ENCODE peak calls at places on chromosomes 6 and 20, in nine cellular contexts. One of them, this sample, is unnamed.

GRCh38 chr6:52523363-52524207 is 53.3 kb downstream of the TRAM2 start:
- DNase-seq in HS-5: no peak
- DNase-seq in C1 segment of cervical spinal cord: no peak
- DNase-seq in A172: no peak
- DNase-seq in H7: no peak
- DNase-seq in GM12864: no peak
- DNase-seq in SK-N-SH: no peak
- DNase-seq in retina: no peak
- DNase-seq in psoas muscle: no peak
- DNase-seq in this sample: no peak

GRCh38 chr6:35213161-35213823 is 464 bp upstream of the SCUBE3 start:
- DNase-seq in HS-5: no peak
- DNase-seq in retina: peak; percentile 93
- DNase-seq in psoas muscle: no peak
- DNase-seq in A172: no peak
- DNase-seq in H7: peak; percentile 98
- DNase-seq in SK-N-SH: peak; percentile 73
- DNase-seq in C1 segment of cervical spinal cord: no peak
- DNase-seq in GM12864: no peak
- DNase-seq in this sample: no peak

GRCh38 chr6:143127941-143128340 is 67.3 kb downstream of the AIG1 start:
- DNase-seq in retina: no peak
- DNase-seq in HS-5: no peak
- DNase-seq in GM12864: no peak
- DNase-seq in SK-N-SH: no peak
- DNase-seq in H7: no peak
- DNase-seq in C1 segment of cervical spinal cord: no peak
- DNase-seq in psoas muscle: no peak
- DNase-seq in A172: no peak
- DNase-seq in this sample: no peak

GRCh38 chr6:89148016-89148750 is 2.3 kb downstream of the PM20D2 start:
- DNase-seq in H7: no peak
- DNase-seq in retina: no peak
- DNase-seq in HS-5: no peak
- DNase-seq in A172: no peak
- DNase-seq in C1 segment of cervical spinal cord: no peak
- DNase-seq in psoas muscle: no peak
- DNase-seq in SK-N-SH: no peak
- DNase-seq in GM12864: no peak
- DNase-seq in this sample: no peak

GRCh38 chr6:100343678-100344077 is 121.0 kb downstream of the SIM1 start:
- DNase-seq in retina: no peak
- DNase-seq in SK-N-SH: no peak
- DNase-seq in HS-5: no peak
- DNase-seq in psoas muscle: no peak
- DNase-seq in A172: peak; percentile 79
- DNase-seq in C1 segment of cervical spinal cord: no peak
- DNase-seq in H7: no peak
- DNase-seq in GM12864: no peak
- DNase-seq in this sample: no peak

GRCh38 chr6:170345662-170346061 is 39.1 kb downstream of the FAM120B start:
- DNase-seq in C1 segment of cervical spinal cord: no peak
- DNase-seq in A172: no peak
- DNase-seq in H7: no peak
- DNase-seq in GM12864: no peak
- DNase-seq in psoas muscle: no peak
- DNase-seq in SK-N-SH: no peak
- DNase-seq in retina: no peak
- DNase-seq in HS-5: no peak
- DNase-seq in this sample: no peak

GRCh38 chr20:45515147-45515913 is at the start of gene SPINT3:
- DNase-seq in C1 segment of cervical spinal cord: no peak
- DNase-seq in psoas muscle: no peak
- DNase-seq in H7: no peak
- DNase-seq in A172: no peak
- DNase-seq in GM12864: no peak
- DNase-seq in SK-N-SH: no peak
- DNase-seq in retina: no peak
- DNase-seq in HS-5: no peak
- DNase-seq in this sample: no peak

GRCh38 chr20:33992145-33992922 is 1.4 kb upstream of the RALY start:
- DNase-seq in psoas muscle: no peak
- DNase-seq in SK-N-SH: no peak
- DNase-seq in HS-5: no peak
- DNase-seq in retina: no peak
- DNase-seq in A172: no peak
- DNase-seq in GM12864: no peak
- DNase-seq in C1 segment of cervical spinal cord: no peak
- DNase-seq in H7: no peak
- DNase-seq in this sample: no peak

GRCh38 chr6:24283043-24283985 is 74.5 kb downstream of the DCDC2 start:
- DNase-seq in retina: peak; percentile 92
- DNase-seq in SK-N-SH: peak; percentile 78
- DNase-seq in H7: peak; percentile 66
- DNase-seq in psoas muscle: peak; percentile 46
- DNase-seq in HS-5: peak; percentile 77
- DNase-seq in A172: peak; percentile 84
- DNase-seq in GM12864: peak; percentile 21
- DNase-seq in C1 segment of cervical spinal cord: no peak
- DNase-seq in this sample: peak; percentile 66

GRCh38 chr6:111731404-111732195 is 125.9 kb upstream of the TRAF3IP2 start:
- DNase-seq in GM12864: no peak
- DNase-seq in retina: no peak
- DNase-seq in SK-N-SH: no peak
- DNase-seq in C1 segment of cervical spinal cord: no peak
- DNase-seq in HS-5: no peak
- DNase-seq in H7: peak; percentile 33
- DNase-seq in A172: no peak
- DNase-seq in psoas muscle: no peak
- DNase-seq in this sample: no peak

GRCh38 chr6:135537782-135538301 is 40.3 kb upstream of the AHI1 start:
- DNase-seq in HS-5: peak; percentile 81
- DNase-seq in retina: no peak
- DNase-seq in A172: peak; percentile 43
- DNase-seq in SK-N-SH: no peak
- DNase-seq in H7: peak; percentile 4
- DNase-seq in GM12864: no peak
- DNase-seq in C1 segment of cervical spinal cord: no peak
- DNase-seq in psoas muscle: no peak
- DNase-seq in this sample: no peak

GRCh38 chr20:48406462-48407235 is 421.1 kb downstream of the PREX1 start:
- DNase-seq in psoas muscle: no peak
- DNase-seq in GM12864: no peak
- DNase-seq in HS-5: no peak
- DNase-seq in A172: peak; percentile 7
- DNase-seq in SK-N-SH: no peak
- DNase-seq in C1 segment of cervical spinal cord: no peak
- DNase-seq in retina: peak; percentile 73
- DNase-seq in H7: no peak
- DNase-seq in this sample: no peak

GRCh38 chr6:27672113-27672799 is 199.4 kb upstream of the ZNF184 start:
- DNase-seq in HS-5: peak; percentile 81
- DNase-seq in C1 segment of cervical spinal cord: peak; percentile 45
- DNase-seq in SK-N-SH: no peak
- DNase-seq in GM12864: peak; percentile 75
- DNase-seq in psoas muscle: no peak
- DNase-seq in A172: peak; percentile 72
- DNase-seq in retina: peak; percentile 64
- DNase-seq in H7: no peak
- DNase-seq in this sample: no peak

GRCh38 chr6:51778666-51779065 is 308.7 kb downstream of the PKHD1 start:
- DNase-seq in C1 segment of cervical spinal cord: no peak
- DNase-seq in retina: no peak
- DNase-seq in HS-5: no peak
- DNase-seq in psoas muscle: no peak
- DNase-seq in GM12864: no peak
- DNase-seq in H7: no peak
- DNase-seq in A172: no peak
- DNase-seq in SK-N-SH: no peak
- DNase-seq in this sample: no peak

GRCh38 chr6:14682821-14683220 is 563.0 kb upstream of the JARID2 start:
- DNase-seq in H7: no peak
- DNase-seq in C1 segment of cervical spinal cord: no peak
- DNase-seq in psoas muscle: no peak
- DNase-seq in A172: peak; percentile 57
- DNase-seq in retina: no peak
- DNase-seq in HS-5: no peak
- DNase-seq in GM12864: no peak
- DNase-seq in SK-N-SH: no peak
- DNase-seq in this sample: no peak

GRCh38 chr6:81215092-81215432 is 537.4 kb downstream of the TENT5A start:
- DNase-seq in GM12864: no peak
- DNase-seq in psoas muscle: no peak
- DNase-seq in C1 segment of cervical spinal cord: no peak
- DNase-seq in SK-N-SH: no peak
- DNase-seq in A172: no peak
- DNase-seq in HS-5: no peak
- DNase-seq in retina: no peak
- DNase-seq in H7: no peak
- DNase-seq in this sample: no peak

GRCh38 chr6:135146160-135146920 is 34.8 kb upstream of the MYB start:
- DNase-seq in HS-5: no peak
- DNase-seq in retina: no peak
- DNase-seq in GM12864: no peak
- DNase-seq in A172: peak; percentile 8
- DNase-seq in C1 segment of cervical spinal cord: no peak
- DNase-seq in SK-N-SH: no peak
- DNase-seq in H7: no peak
- DNase-seq in psoas muscle: no peak
- DNase-seq in this sample: no peak

GRCh38 chr6:124977067-124977908 is 15.1 kb downstream of the RNF217 start:
- DNase-seq in SK-N-SH: no peak
- DNase-seq in GM12864: no peak
- DNase-seq in retina: no peak
- DNase-seq in A172: no peak
- DNase-seq in H7: no peak
- DNase-seq in C1 segment of cervical spinal cord: no peak
- DNase-seq in psoas muscle: no peak
- DNase-seq in HS-5: no peak
- DNase-seq in this sample: no peak

GRCh38 chr20:47256665-47257236 is 99.7 kb downstream of the ZMYND8 start:
- DNase-seq in retina: no peak
- DNase-seq in A172: no peak
- DNase-seq in SK-N-SH: no peak
- DNase-seq in HS-5: no peak
- DNase-seq in psoas muscle: no peak
- DNase-seq in GM12864: no peak
- DNase-seq in H7: no peak
- DNase-seq in C1 segment of cervical spinal cord: no peak
- DNase-seq in this sample: no peak

GRCh38 chr6:119147101-119148053 is 68.9 kb upstream of the FAM184A start:
- DNase-seq in retina: no peak
- DNase-seq in H7: no peak
- DNase-seq in GM12864: peak; percentile 84
- DNase-seq in HS-5: peak; percentile 97
- DNase-seq in A172: peak; percentile 96
- DNase-seq in SK-N-SH: no peak
- DNase-seq in C1 segment of cervical spinal cord: no peak
- DNase-seq in psoas muscle: peak; percentile 60
- DNase-seq in this sample: no peak

GRCh38 chr20:16412896-16413295 is 160.4 kb downstream of the KIF16B start:
- DNase-seq in A172: no peak
- DNase-seq in SK-N-SH: no peak
- DNase-seq in H7: no peak
- DNase-seq in psoas muscle: no peak
- DNase-seq in GM12864: no peak
- DNase-seq in HS-5: no peak
- DNase-seq in C1 segment of cervical spinal cord: no peak
- DNase-seq in retina: no peak
- DNase-seq in this sample: no peak

GRCh38 chr6:55528624-55529023 is 50.4 kb downstream of the HMGCLL1 start:
- DNase-seq in HS-5: peak; percentile 11
- DNase-seq in psoas muscle: no peak
- DNase-seq in GM12864: peak; percentile 18
- DNase-seq in H7: peak; percentile 4
- DNase-seq in C1 segment of cervical spinal cord: no peak
- DNase-seq in A172: peak; percentile 35
- DNase-seq in retina: no peak
- DNase-seq in SK-N-SH: no peak
- DNase-seq in this sample: no peak

GRCh38 chr6:136959471-136959891 is 37.4 kb downstream of the SLC35D3 start:
- DNase-seq in SK-N-SH: peak; percentile 36
- DNase-seq in HS-5: no peak
- DNase-seq in retina: peak; percentile 44
- DNase-seq in H7: peak; percentile 40
- DNase-seq in A172: no peak
- DNase-seq in GM12864: no peak
- DNase-seq in psoas muscle: no peak
- DNase-seq in C1 segment of cervical spinal cord: no peak
- DNase-seq in this sample: peak; percentile 18

GRCh38 chr20:62066983-62067433 is 1.3 kb upstream of the TAF4 start:
- DNase-seq in psoas muscle: no peak
- DNase-seq in H7: peak; percentile 82
- DNase-seq in HS-5: no peak
- DNase-seq in retina: peak; percentile 78
- DNase-seq in C1 segment of cervical spinal cord: peak; percentile 19
- DNase-seq in A172: no peak
- DNase-seq in GM12864: no peak
- DNase-seq in SK-N-SH: no peak
- DNase-seq in this sample: no peak

GRCh38 chr20:43911066-43911465 is 3.6 kb upstream of the TOX2 start:
- DNase-seq in A172: peak; percentile 13
- DNase-seq in SK-N-SH: no peak
- DNase-seq in retina: no peak
- DNase-seq in psoas muscle: no peak
- DNase-seq in HS-5: no peak
- DNase-seq in GM12864: no peak
- DNase-seq in H7: peak; percentile 51
- DNase-seq in C1 segment of cervical spinal cord: no peak
- DNase-seq in this sample: no peak

GRCh38 chr6:106458021-106458986 is 97.8 kb downstream of the CRYBG1 start:
- DNase-seq in GM12864: no peak
- DNase-seq in H7: no peak
- DNase-seq in SK-N-SH: no peak
- DNase-seq in HS-5: no peak
- DNase-seq in psoas muscle: no peak
- DNase-seq in A172: no peak
- DNase-seq in retina: no peak
- DNase-seq in C1 segment of cervical spinal cord: no peak
- DNase-seq in this sample: no peak

GRCh38 chr6:151698921-151699705 is 108.4 kb upstream of the ESR1 start:
- DNase-seq in A172: no peak
- DNase-seq in C1 segment of cervical spinal cord: no peak
- DNase-seq in GM12864: no peak
- DNase-seq in psoas muscle: no peak
- DNase-seq in HS-5: no peak
- DNase-seq in H7: no peak
- DNase-seq in retina: no peak
- DNase-seq in SK-N-SH: no peak
- DNase-seq in this sample: no peak

GRCh38 chr20:20568604-20569205 is 143.7 kb downstream of the RALGAPA2 start:
- DNase-seq in GM12864: no peak
- DNase-seq in HS-5: no peak
- DNase-seq in retina: peak; percentile 24
- DNase-seq in C1 segment of cervical spinal cord: peak; percentile 36
- DNase-seq in SK-N-SH: peak; percentile 31
- DNase-seq in H7: peak; percentile 7
- DNase-seq in psoas muscle: no peak
- DNase-seq in A172: peak; percentile 13
- DNase-seq in this sample: no peak

GRCh38 chr6:143694560-143694959 is 16.8 kb downstream of the PHACTR2 start:
- DNase-seq in HS-5: no peak
- DNase-seq in SK-N-SH: no peak
- DNase-seq in psoas muscle: no peak
- DNase-seq in GM12864: no peak
- DNase-seq in retina: no peak
- DNase-seq in C1 segment of cervical spinal cord: no peak
- DNase-seq in A172: peak; percentile 32
- DNase-seq in H7: no peak
- DNase-seq in this sample: no peak

GRCh38 chr6:165551828-165552227 is 111.2 kb downstream of the PDE10A start:
- DNase-seq in GM12864: no peak
- DNase-seq in C1 segment of cervical spinal cord: no peak
- DNase-seq in A172: no peak
- DNase-seq in H7: no peak
- DNase-seq in HS-5: no peak
- DNase-seq in psoas muscle: no peak
- DNase-seq in SK-N-SH: no peak
- DNase-seq in retina: peak; percentile 1
- DNase-seq in this sample: no peak

GRCh38 chr6:118652051-118652699 is 784 bp upstream of the CEP85L start:
- DNase-seq in HS-5: no peak
- DNase-seq in retina: no peak
- DNase-seq in GM12864: no peak
- DNase-seq in H7: peak; percentile 17
- DNase-seq in A172: no peak
- DNase-seq in SK-N-SH: no peak
- DNase-seq in psoas muscle: no peak
- DNase-seq in C1 segment of cervical spinal cord: peak; percentile 54
- DNase-seq in this sample: no peak

This sample was measured in heart right ventricle.